ENCODE peak calls at places on chromosomes 11 and 22, in seven cellular contexts. X is suprapubic skin; T is Right ventricle myocardium superior; V is activated CD4-positive, alpha-beta T cell treated with anti-CD3 and anti-CD28 coated beads for 48 hours; K is HCT116; D is spleen; F is right cardiac atrium. B is an unnamed sample.

GRCh38 chr11:8639655-8640054 is 42.8 kb downstream of the TRIM66 start:
- DNase-seq in X (no peak), T (no peak), F (no peak), D (no peak), K (no peak), V (no peak), B (no peak)

GRCh38 chr22:37226514-37226913 is 14.2 kb upstream of the SSTR3 start:
- DNase-seq in T (no peak), V (no peak), K (no peak), F (peak), D (no peak), X (no peak), B (no peak)

GRCh38 chr11:105862736-105863367 is 159.2 kb downstream of the MSANTD4 start:
- DNase-seq in X (no peak), V (no peak), T (no peak), K (peak), F (no peak), D (no peak), B (no peak)

GRCh38 chr11:71447791-71448256 is 369 bp downstream of the DHCR7 start:
- DNase-seq in X (peak), F (no peak), V (peak), T (peak), K (no peak), D (peak), B (peak)

GRCh38 chr11:15901790-15902189 is 454.6 kb downstream of the SOX6 start:
- DNase-seq in X (no peak), V (no peak), D (no peak), K (no peak), T (no peak), F (no peak), B (no peak)

GRCh38 chr11:85821636-85822035 is 10.7 kb upstream of the SYTL2 start:
- DNase-seq in K (no peak), F (no peak), T (no peak), V (peak), D (no peak), X (no peak), B (no peak)

GRCh38 chr22:39716534-39716933 is 146.0 kb downstream of the CACNA1I start:
- DNase-seq in D (peak), T (no peak), V (no peak), K (no peak), X (no peak), F (no peak), B (peak)

GRCh38 chr11:102824541-102824940 is 18.9 kb downstream of the MMP3 start:
- DNase-seq in F (no peak), K (no peak), D (no peak), V (no peak), T (no peak), X (no peak), B (no peak)

GRCh38 chr11:36619502-36619901 is 21.5 kb upstream of the RAG2 start:
- DNase-seq in X (no peak), F (no peak), V (no peak), T (no peak), K (no peak), D (no peak), B (no peak)

GRCh38 chr11:127470485-127470884 is 469.9 kb upstream of the KIRREL3 start:
- DNase-seq in X (no peak), F (no peak), K (no peak), V (peak), T (no peak), D (no peak), B (no peak)

GRCh38 chr11:95831198-95831883 is 41.0 kb downstream of the CEP57 start:
- DNase-seq in T (no peak), F (no peak), K (no peak), X (no peak), D (no peak), V (no peak), B (no peak)

GRCh38 chr11:104645276-104646018 is 252.8 kb downstream of the CASP12 start:
- DNase-seq in D (no peak), X (no peak), T (no peak), K (no peak), V (no peak), F (no peak), B (no peak)

GRCh38 chr11:16834384-16834783 is 95.9 kb downstream of the C11orf58 start:
- DNase-seq in T (no peak), V (no peak), D (no peak), F (no peak), X (no peak), K (no peak), B (no peak)

GRCh38 chr11:1707751-1708150 is 10.8 kb downstream of the KRTAP5-6 start:
- DNase-seq in V (no peak), D (peak), T (no peak), F (no peak), K (no peak), X (peak), B (no peak)

GRCh38 chr11:33832676-33833075 is 58.4 kb upstream of the FBXO3 start:
- DNase-seq in D (no peak), K (no peak), V (no peak), T (no peak), X (no peak), F (no peak), B (no peak)

GRCh38 chr22:39278040-39278439 is 33.3 kb upstream of the PDGFB start:
- DNase-seq in K (no peak), X (no peak), V (no peak), D (no peak), T (peak), F (peak), B (peak)

GRCh38 chr11:83303358-83303757 is 17.2 kb upstream of the CCDC90B start:
- DNase-seq in V (no peak), K (no peak), T (no peak), F (no peak), X (no peak), D (no peak), B (no peak)

GRCh38 chr22:48327721-48328120 is 1500.0 kb downstream of the BRD1 start:
- DNase-seq in D (peak), K (no peak), X (no peak), V (no peak), F (no peak), T (no peak), B (no peak)

GRCh38 chr22:38871360-38872171 is 450 bp downstream of the CBX6 start:
- DNase-seq in K (no peak), D (peak), F (no peak), X (peak), V (peak), T (no peak), B (peak)

GRCh38 chr22:35537252-35537651 is 3.4 kb upstream of the RASD2 start:
- DNase-seq in F (no peak), K (no peak), X (no peak), V (no peak), D (no peak), T (no peak), B (no peak)

GRCh38 chr11:16902182-16902581 is 112.0 kb downstream of the PLEKHA7 start:
- DNase-seq in K (peak), D (no peak), T (no peak), V (peak), F (no peak), X (no peak), B (no peak)

GRCh38 chr11:62340269-62340901 is 3.1 kb downstream of the ASRGL1 start:
- DNase-seq in K (peak), V (peak), T (peak), F (peak), D (peak), X (no peak), B (peak)

GRCh38 chr11:99069831-99070444 is 49.2 kb downstream of the CNTN5 start:
- DNase-seq in V (no peak), D (no peak), X (no peak), T (no peak), K (no peak), F (no peak), B (no peak)

GRCh38 chr11:502288-503178 is 4.5 kb downstream of the RNH1 start:
- DNase-seq in X (no peak), K (no peak), F (peak), T (no peak), D (no peak), V (no peak), B (no peak)

GRCh38 chr22:48554893-48555552 is 1272.7 kb downstream of the BRD1 start:
- DNase-seq in D (no peak), V (no peak), T (no peak), F (peak), X (no peak), K (no peak), B (no peak)

GRCh38 chr11:73969991-73970800 is 12.4 kb downstream of the UCP2 start:
- DNase-seq in K (no peak), F (no peak), T (no peak), D (peak), V (no peak), X (no peak), B (no peak)

GRCh38 chr22:17589810-17590375 is 26.6 kb downstream of the SLC25A18 start:
- DNase-seq in X (no peak), F (no peak), D (peak), V (no peak), K (no peak), T (no peak), B (no peak)

GRCh38 chr11:12086271-12087074 is 23.9 kb upstream of the MICAL2 start:
- DNase-seq in F (peak), X (peak), T (peak), K (peak), D (no peak), V (no peak), B (peak)

GRCh38 chr11:32092581-32093170 is 1.8 kb downstream of the RCN1 start:
- DNase-seq in V (no peak), F (no peak), X (no peak), K (no peak), T (no peak), D (no peak), B (no peak)

GRCh38 chr11:71112454-71112853 is 139.9 kb downstream of the SHANK2 start:
- DNase-seq in X (no peak), K (no peak), F (no peak), T (no peak), V (no peak), D (peak), B (no peak)

GRCh38 chr11:73830261-73830660 is 42.6 kb downstream of the MRPL48 start:
- DNase-seq in T (no peak), V (no peak), K (no peak), F (no peak), D (no peak), X (no peak), B (no peak)